ENCODE peak calls at places on chromosome 14, in five cellular contexts. One of them, this sample, is unnamed.

GRCh38 chr14:29240046-29240445 is 473.5 kb downstream of the FOXG1 start:
- DNase-seq in HCT116: no peak
- DNase-seq in K562: no peak
- DNase-seq in H1: no peak
- DNase-seq in HepG2: no peak
- DNase-seq in this sample: no peak

GRCh38 chr14:30195946-30196345 is 268.3 kb upstream of the PRKD1 start:
- DNase-seq in HCT116: no peak
- DNase-seq in HepG2: no peak
- DNase-seq in H1: no peak
- DNase-seq in K562: no peak
- DNase-seq in this sample: no peak

GRCh38 chr14:99234982-99235491 is 37.0 kb downstream of the BCL11B start:
- DNase-seq in K562: no peak
- DNase-seq in HCT116: peak
- DNase-seq in HepG2: no peak
- DNase-seq in H1: no peak
- DNase-seq in this sample: no peak

GRCh38 chr14:32134448-32135070 is 57.5 kb downstream of the ARHGAP5 start:
- DNase-seq in H1: no peak
- DNase-seq in HCT116: no peak
- DNase-seq in K562: no peak
- DNase-seq in HepG2: no peak
- DNase-seq in this sample: peak

GRCh38 chr14:51323492-51323891 is 83.4 kb downstream of the TMX1 start:
- DNase-seq in H1: no peak
- DNase-seq in K562: no peak
- DNase-seq in HCT116: no peak
- DNase-seq in HepG2: no peak
- DNase-seq in this sample: no peak

GRCh38 chr14:61252354-61253063 is 28.6 kb downstream of the TMEM30B start:
- DNase-seq in H1: peak
- DNase-seq in HCT116: peak
- DNase-seq in K562: peak
- DNase-seq in HepG2: peak
- DNase-seq in this sample: peak

GRCh38 chr14:74582910-74583581 is 29.0 kb downstream of the LTBP2 start:
- DNase-seq in HepG2: no peak
- DNase-seq in K562: no peak
- DNase-seq in H1: no peak
- DNase-seq in HCT116: no peak
- DNase-seq in this sample: no peak

GRCh38 chr14:36096090-36096489 is 80.4 kb downstream of the PTCSC3 start:
- DNase-seq in H1: no peak
- DNase-seq in K562: no peak
- DNase-seq in HepG2: no peak
- DNase-seq in HCT116: no peak
- DNase-seq in this sample: no peak

GRCh38 chr14:83041224-83041623 is 1507.6 kb upstream of the SEL1L start:
- DNase-seq in HCT116: no peak
- DNase-seq in H1: no peak
- DNase-seq in HepG2: no peak
- DNase-seq in K562: no peak
- DNase-seq in this sample: no peak

GRCh38 chr14:67482765-67483164 is 5.8 kb downstream of the TMEM229B start:
- DNase-seq in H1: no peak
- DNase-seq in HCT116: no peak
- DNase-seq in HepG2: no peak
- DNase-seq in K562: no peak
- DNase-seq in this sample: no peak

GRCh38 chr14:75083271-75083670 is 13.8 kb downstream of the ZC2HC1C start:
- DNase-seq in K562: no peak
- DNase-seq in HepG2: no peak
- DNase-seq in HCT116: no peak
- DNase-seq in H1: no peak
- DNase-seq in this sample: peak

GRCh38 chr14:22231022-22231421 is 358.0 kb downstream of the DAD1 start:
- DNase-seq in HCT116: no peak
- DNase-seq in H1: no peak
- DNase-seq in K562: no peak
- DNase-seq in HepG2: no peak
- DNase-seq in this sample: no peak

GRCh38 chr14:33786091-33786825 is 164.6 kb downstream of the EGLN3 start:
- DNase-seq in HepG2: no peak
- DNase-seq in K562: no peak
- DNase-seq in HCT116: no peak
- DNase-seq in H1: no peak
- DNase-seq in this sample: no peak

GRCh38 chr14:103144085-103144484 is 20.8 kb downstream of the TNFAIP2 start:
- DNase-seq in HCT116: no peak
- DNase-seq in K562: no peak
- DNase-seq in H1: no peak
- DNase-seq in HepG2: no peak
- DNase-seq in this sample: peak

GRCh38 chr14:21073921-21074320 is 3.8 kb downstream of the ARHGEF40 start:
- DNase-seq in K562: no peak
- DNase-seq in HepG2: no peak
- DNase-seq in HCT116: no peak
- DNase-seq in H1: no peak
- DNase-seq in this sample: no peak

GRCh38 chr14:59688224-59689170 is 111.9 kb upstream of the CCDC175 start:
- DNase-seq in HepG2: peak
- DNase-seq in K562: peak
- DNase-seq in HCT116: peak
- DNase-seq in H1: peak
- DNase-seq in this sample: peak

GRCh38 chr14:104393898-104394605 is 185.5 kb upstream of the C14orf180 start:
- DNase-seq in HCT116: no peak
- DNase-seq in HepG2: no peak
- DNase-seq in H1: no peak
- DNase-seq in K562: no peak
- DNase-seq in this sample: no peak

GRCh38 chr14:59483360-59483759 is 848 bp downstream of the L3HYPDH start:
- DNase-seq in HepG2: no peak
- DNase-seq in HCT116: peak
- DNase-seq in K562: peak
- DNase-seq in H1: no peak
- DNase-seq in this sample: no peak

GRCh38 chr14:92774563-92774962 is 19.5 kb upstream of the GOLGA5 start:
- DNase-seq in K562: no peak
- DNase-seq in H1: no peak
- DNase-seq in HepG2: no peak
- DNase-seq in HCT116: no peak
- DNase-seq in this sample: no peak

GRCh38 chr14:85439696-85440328 is 90.1 kb upstream of the FLRT2 start:
- DNase-seq in K562: no peak
- DNase-seq in HepG2: no peak
- DNase-seq in H1: no peak
- DNase-seq in HCT116: no peak
- DNase-seq in this sample: no peak

GRCh38 chr14:78222746-78223145 is 52.6 kb downstream of the NRXN3 start:
- DNase-seq in K562: no peak
- DNase-seq in H1: no peak
- DNase-seq in HepG2: no peak
- DNase-seq in HCT116: no peak
- DNase-seq in this sample: no peak

GRCh38 chr14:96243785-96244184 is 12.2 kb upstream of the BDKRB1 start:
- DNase-seq in H1: no peak
- DNase-seq in K562: no peak
- DNase-seq in HepG2: no peak
- DNase-seq in HCT116: no peak
- DNase-seq in this sample: no peak

GRCh38 chr14:52059614-52060013 is 9.2 kb downstream of the NID2 start:
- DNase-seq in HCT116: no peak
- DNase-seq in K562: no peak
- DNase-seq in HepG2: no peak
- DNase-seq in H1: no peak
- DNase-seq in this sample: no peak

GRCh38 chr14:74577247-74577947 is 34.6 kb downstream of the LTBP2 start:
- DNase-seq in H1: no peak
- DNase-seq in HCT116: no peak
- DNase-seq in K562: no peak
- DNase-seq in HepG2: no peak
- DNase-seq in this sample: no peak

GRCh38 chr14:35285168-35285990 is 6.8 kb upstream of the PSMA6 start:
- DNase-seq in H1: no peak
- DNase-seq in HepG2: no peak
- DNase-seq in K562: no peak
- DNase-seq in HCT116: no peak
- DNase-seq in this sample: no peak

GRCh38 chr14:26173581-26173980 is 424.3 kb downstream of the NOVA1 start:
- DNase-seq in H1: no peak
- DNase-seq in HCT116: no peak
- DNase-seq in HepG2: no peak
- DNase-seq in K562: no peak
- DNase-seq in this sample: no peak

GRCh38 chr14:91317381-91318313 is 73.1 kb upstream of the GPR68 start:
- DNase-seq in H1: no peak
- DNase-seq in HCT116: no peak
- DNase-seq in HepG2: no peak
- DNase-seq in K562: no peak
- DNase-seq in this sample: peak

GRCh38 chr14:81323621-81324400 is 76.3 kb downstream of the STON2 start:
- DNase-seq in HCT116: peak
- DNase-seq in K562: peak
- DNase-seq in HepG2: no peak
- DNase-seq in H1: peak
- DNase-seq in this sample: peak

GRCh38 chr14:76699901-76700590 is 61.2 kb upstream of the VASH1 start:
- DNase-seq in K562: no peak
- DNase-seq in HepG2: no peak
- DNase-seq in H1: no peak
- DNase-seq in HCT116: no peak
- DNase-seq in this sample: no peak

GRCh38 chr14:104441275-104442106 is 138.1 kb upstream of the C14orf180 start:
- DNase-seq in HepG2: no peak
- DNase-seq in HCT116: no peak
- DNase-seq in H1: no peak
- DNase-seq in K562: no peak
- DNase-seq in this sample: no peak

GRCh38 chr14:92099802-92100201 is 6.6 kb downstream of the ATXN3 start:
- DNase-seq in K562: no peak
- DNase-seq in HCT116: no peak
- DNase-seq in H1: no peak
- DNase-seq in HepG2: no peak
- DNase-seq in this sample: no peak

GRCh38 chr14:55077691-55078151 is 26.3 kb downstream of the MAPK1IP1L start:
- DNase-seq in H1: no peak
- DNase-seq in HCT116: peak
- DNase-seq in HepG2: peak
- DNase-seq in K562: no peak
- DNase-seq in this sample: no peak

GRCh38 chr14:76546426-76547221 is 170.7 kb downstream of the ESRRB start:
- DNase-seq in K562: peak
- DNase-seq in HepG2: peak
- DNase-seq in HCT116: peak
- DNase-seq in H1: no peak
- DNase-seq in this sample: no peak

GRCh38 chr14:70808023-70808401 is 1.3 kb downstream of the MAP3K9 start:
- DNase-seq in HepG2: peak
- DNase-seq in K562: no peak
- DNase-seq in H1: no peak
- DNase-seq in HCT116: peak
- DNase-seq in this sample: peak
- TF ChIP-seq JUND in HepG2: no peak
- TF ChIP-seq JUND in K562: no peak
- TF ChIP-seq JUND in H1: no peak
- TF ChIP-seq JUND in HCT116: no peak
- TF ChIP-seq JUND in this sample: no peak

GRCh38 chr14:50260511-50260910 is 29.1 kb upstream of the SOS2 start:
- DNase-seq in HCT116: peak
- DNase-seq in HepG2: peak
- DNase-seq in K562: peak
- DNase-seq in H1: no peak
- DNase-seq in this sample: peak
- TF ChIP-seq JUND in HCT116: no peak
- TF ChIP-seq JUND in HepG2: no peak
- TF ChIP-seq JUND in K562: no peak
- TF ChIP-seq JUND in H1: no peak
- TF ChIP-seq JUND in this sample: no peak

GRCh38 chr14:94575730-94576585 is 5.3 kb upstream of the SERPINA5 start:
- DNase-seq in HCT116: no peak
- DNase-seq in HepG2: no peak
- DNase-seq in K562: no peak
- DNase-seq in H1: no peak
- DNase-seq in this sample: no peak
- TF ChIP-seq JUND in HCT116: no peak
- TF ChIP-seq JUND in HepG2: no peak
- TF ChIP-seq JUND in K562: no peak
- TF ChIP-seq JUND in H1: no peak
- TF ChIP-seq JUND in this sample: no peak

GRCh38 chr14:63891148-63891964 is 38.6 kb downstream of the SYNE2 start:
- DNase-seq in HepG2: no peak
- DNase-seq in K562: no peak
- DNase-seq in HCT116: no peak
- DNase-seq in H1: peak
- DNase-seq in this sample: no peak

GRCh38 chr14:63890553-63890952 is 37.7 kb downstream of the SYNE2 start:
- DNase-seq in HepG2: no peak
- DNase-seq in HCT116: no peak
- DNase-seq in K562: no peak
- DNase-seq in H1: no peak
- DNase-seq in this sample: no peak

GRCh38 chr14:63896278-63896720 is 43.5 kb downstream of the SYNE2 start:
- DNase-seq in K562: no peak
- DNase-seq in HepG2: peak
- DNase-seq in H1: no peak
- DNase-seq in HCT116: peak
- DNase-seq in this sample: peak

GRCh38 chr14:63895510-63895909 is 42.7 kb downstream of the SYNE2 start:
- DNase-seq in HCT116: no peak
- DNase-seq in K562: no peak
- DNase-seq in HepG2: no peak
- DNase-seq in H1: no peak
- DNase-seq in this sample: no peak

DNA sequence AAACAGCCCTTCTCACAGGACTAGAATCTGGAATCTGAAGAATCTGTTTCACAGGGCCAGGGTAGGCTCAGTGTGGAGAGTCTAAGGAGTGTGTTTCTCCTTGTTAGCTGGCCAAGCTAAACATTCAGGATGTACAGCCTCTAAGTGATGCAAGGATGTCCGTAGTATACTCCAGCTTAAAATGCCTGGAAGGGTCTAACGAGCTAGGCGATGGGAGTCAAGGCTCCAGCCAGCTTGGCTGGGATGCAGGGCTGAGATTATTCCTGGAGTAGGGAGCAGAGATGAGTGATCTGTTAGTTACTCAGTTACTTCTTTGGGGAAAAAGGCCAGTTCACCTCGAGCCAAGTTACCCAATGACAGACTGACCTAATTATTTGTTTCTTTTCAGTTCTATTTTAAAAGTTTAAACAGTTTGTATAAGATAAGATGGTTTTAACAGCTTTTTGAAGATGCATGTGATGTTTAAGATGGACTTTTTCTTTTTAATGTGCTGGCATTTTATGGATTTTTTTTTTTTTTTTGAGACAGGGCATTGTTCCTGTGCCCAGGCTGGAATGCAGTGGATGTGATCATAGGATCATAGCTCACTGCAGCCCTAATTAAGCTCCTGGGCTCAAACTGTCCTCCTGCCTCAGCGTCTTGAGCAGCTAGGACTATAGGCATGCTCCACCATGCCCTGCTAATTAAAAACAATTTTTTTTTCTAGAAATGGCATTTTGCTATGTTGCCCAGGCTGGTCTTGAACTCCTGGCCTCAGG is 41.1 kb downstream of the SYNE2 start:
- DNase-seq in H1: no peak
- DNase-seq in HCT116: no peak
- DNase-seq in K562: no peak
- DNase-seq in HepG2: no peak
- DNase-seq in this sample: peak
- TF ChIP-seq JUND in H1: no peak
- TF ChIP-seq JUND in HCT116: no peak
- TF ChIP-seq JUND in K562: no peak
- TF ChIP-seq JUND in HepG2: no peak
- TF ChIP-seq JUND in this sample: no peak

This sample was measured in T47D.